ENCODE peak calls at places on chromosomes 6 and 20, in seven cellular contexts. U is HT1080; Y is naive B cell; T is GM12891; F is fibroblast of the aortic adventitia; I is T-helper 2 cell; M is stimulated activated CD4-positive, alpha-beta T cell treated with anti-CD3 and anti-CD28 coated beads, Interleukin-1b, Interleukin-23, amount 100 ng/mL, for 24 hours. A is an unnamed sample.

GRCh38 chr6:47221565-47221964 is 88.1 kb downstream of the TNFRSF21 start:
- DNase-seq in T (no peak), U (no peak), M (no peak), F (no peak), I (no peak), Y (no peak), A (no peak)

GRCh38 chr20:32562495-32562911 is 22.6 kb downstream of the NOL4L start:
- DNase-seq in T (no peak), F (no peak), M (no peak), U (no peak), Y (no peak), I (no peak), A (no peak)

GRCh38 chr6:135146160-135146920 is 34.8 kb upstream of the MYB start:
- DNase-seq in I (no peak), F (no peak), U (peak; percentile 44), M (no peak), T (no peak), Y (no peak), A (no peak)

GRCh38 chr6:98041921-98042320 is 758.9 kb upstream of the MMS22L start:
- DNase-seq in F (no peak), Y (no peak), U (no peak), T (no peak), M (no peak), I (no peak), A (no peak)

GRCh38 chr6:56595490-56596122 is 47.1 kb downstream of the DST start:
- DNase-seq in Y (peak; percentile 17), F (peak; percentile 56), M (no peak), T (no peak), I (no peak), U (peak; percentile 22), A (peak; percentile 29)

GRCh38 chr6:16206595-16207037 is 31.8 kb upstream of the GMPR start:
- DNase-seq in Y (peak; percentile 54), T (no peak), U (peak; percentile 91), I (no peak), M (peak; percentile 12), F (peak; percentile 87), A (peak; percentile 86)

GRCh38 chr6:40378725-40379074 is 208.5 kb downstream of the LRFN2 start:
- DNase-seq in U (no peak), Y (no peak), F (no peak), T (no peak), I (no peak), M (no peak), A (no peak)

GRCh38 chr6:131831392-131831791 is 23.6 kb downstream of the ENPP1 start:
- DNase-seq in F (no peak), T (no peak), U (peak; percentile 28), I (no peak), M (no peak), Y (no peak), A (no peak)

GRCh38 chr6:127841811-127842210 is 59.0 kb downstream of the THEMIS start:
- DNase-seq in Y (no peak), U (no peak), T (no peak), F (peak; percentile 33), I (no peak), M (no peak), A (no peak)

GRCh38 chr20:8082999-8083398 is 49.1 kb upstream of the PLCB1 start:
- DNase-seq in T (no peak), I (no peak), M (no peak), U (no peak), Y (no peak), F (peak; percentile 98), A (no peak)

GRCh38 chr6:90266845-90267621 is 29.6 kb downstream of the BACH2 start:
- DNase-seq in T (no peak), I (no peak), Y (no peak), F (no peak), M (no peak), U (no peak), A (no peak)

GRCh38 chr6:129501401-129502051 is 208.5 kb downstream of the ARHGAP18 start:
- DNase-seq in U (peak; percentile 94), I (no peak), M (no peak), Y (no peak), T (no peak), F (peak; percentile 95), A (peak; percentile 87)

GRCh38 chr6:151128764-151129370 is 110.9 kb upstream of the AKAP12 start:
- DNase-seq in T (no peak), U (no peak), I (no peak), Y (no peak), M (no peak), F (no peak), A (no peak)

GRCh38 chr20:38145094-38146075 is 19.7 kb downstream of the TGM2 start:
- DNase-seq in T (no peak), F (peak; percentile 39), M (no peak), I (no peak), Y (no peak), U (peak; percentile 66), A (no peak)

GRCh38 chr6:168377481-168377850 is 57.9 kb upstream of the DACT2 start:
- DNase-seq in I (no peak), M (no peak), F (peak; percentile 13), U (no peak), T (no peak), Y (no peak), A (no peak)

GRCh38 chr6:56370127-56370540 is 122.8 kb upstream of the COL21A1 start:
- DNase-seq in F (peak; percentile 80), Y (no peak), M (no peak), I (no peak), T (no peak), U (peak; percentile 81), A (peak; percentile 73)

GRCh38 chr6:114839019-114839418 is 496.2 kb upstream of the HS3ST5 start:
- DNase-seq in I (no peak), M (no peak), F (no peak), Y (no peak), T (no peak), U (no peak), A (no peak)

GRCh38 chr20:19019734-19020364 is 192.6 kb upstream of the SLC24A3 start:
- DNase-seq in M (no peak), Y (no peak), I (no peak), T (no peak), U (no peak), F (no peak), A (no peak)

GRCh38 chr20:9214676-9215075 is 145.8 kb downstream of the PLCB4 start:
- DNase-seq in U (peak; percentile 23), I (no peak), M (no peak), F (peak; percentile 93), T (no peak), Y (no peak), A (peak; percentile 33)

GRCh38 chr6:16918586-16918985 is 157.3 kb upstream of the ATXN1 start:
- DNase-seq in T (no peak), U (no peak), M (no peak), Y (no peak), F (no peak), I (no peak), A (no peak)

GRCh38 chr20:62104791-62105345 is 17.4 kb upstream of the LSM14B start:
- DNase-seq in Y (no peak), M (no peak), F (peak; percentile 10), U (no peak), T (no peak), I (no peak), A (no peak)

GRCh38 chr6:6595946-6596345 is 7.4 kb downstream of the LY86 start:
- DNase-seq in T (no peak), I (no peak), F (no peak), M (no peak), U (no peak), Y (no peak), A (no peak)

GRCh38 chr20:8150591-8150990 is 18.5 kb downstream of the PLCB1 start:
- DNase-seq in Y (no peak), U (no peak), I (no peak), F (peak; percentile 60), T (no peak), M (no peak), A (no peak)

GRCh38 chr6:35665573-35665972 is 23.1 kb downstream of the FKBP5 start:
- DNase-seq in U (no peak), Y (no peak), I (no peak), M (no peak), T (no peak), F (no peak), A (no peak)

GRCh38 chr6:65045801-65046200 is 661.2 kb downstream of the EYS start:
- DNase-seq in T (no peak), F (no peak), I (no peak), M (no peak), Y (no peak), U (no peak), A (no peak)

GRCh38 chr6:155561262-155561970 is 105.8 kb upstream of the NOX3 start:
- DNase-seq in U (no peak), Y (no peak), F (peak; percentile 3), I (no peak), T (no peak), M (no peak), A (no peak)

GRCh38 chr6:157911786-157912185 is 69.9 kb upstream of the SYNJ2 start:
- DNase-seq in T (no peak), F (no peak), M (no peak), U (no peak), Y (no peak), I (no peak), A (no peak)

GRCh38 chr6:136077834-136078576 is 172.1 kb downstream of the MTFR2 start:
- DNase-seq in M (no peak), Y (no peak), U (peak; percentile 70), F (peak; percentile 100), T (no peak), I (no peak), A (peak; percentile 11)

GRCh38 chr6:105714846-105715245 is 312.0 kb upstream of the PREP start:
- DNase-seq in I (no peak), M (no peak), U (no peak), F (no peak), T (no peak), Y (no peak), A (no peak)

GRCh38 chr6:20159781-20160540 is 52.3 kb downstream of the MBOAT1 start:
- DNase-seq in F (no peak), U (no peak), M (no peak), T (no peak), I (no peak), Y (no peak), A (no peak)

GRCh38 chr6:111105578-111105977 is 18.3 kb downstream of the SLC16A10 start:
- DNase-seq in T (no peak), M (no peak), U (peak; percentile 75), F (no peak), I (no peak), Y (no peak), A (peak; percentile 31)

GRCh38 chr6:128763599-128764300 is 119.2 kb upstream of the LAMA2 start:
- DNase-seq in Y (no peak), I (no peak), M (no peak), T (no peak), F (no peak), U (no peak), A (no peak)

GRCh38 chr6:81067057-81067456 is 685.4 kb downstream of the TENT5A start:
- DNase-seq in M (no peak), I (no peak), Y (no peak), T (no peak), U (no peak), F (no peak), A (no peak)

GRCh38 chr6:47416396-47417345 is 60.9 kb upstream of the CD2AP start:
- DNase-seq in F (no peak), U (no peak), M (no peak), Y (no peak), I (no peak), T (no peak), A (no peak)